ENCODE peak calls at places on chromosomes 13 and 19, in ten cellular contexts. S is activated CD4-positive, alpha-beta memory T cell treated with anti-CD3 and anti-CD28 coated beads, Interleukin-2, amount 10 ng/mL, durations not matched to agents 7 days and 5 days; Q is COR-L47; I is NT2/D1; V is activated CD4-positive, alpha-beta T cell treated with anti-CD3 and anti-CD28 coated beads, Interleukin-2, amount 50 U/mL, for 1 hour; A is omental fat pad; X is GM19239; F is hepatocyte; N is activated naive CD8-positive, alpha-beta T cell treated with anti-CD3 and anti-CD28 coated beads, Interleukin-2, amount 50 U/mL, for 16 hours; B is stimulated activated CD4-positive, alpha-beta T cell treated with anti-CD3 and anti-CD28 coated beads, Interleukin-2, amount 100 ng/mL, for 24 hours. J is an unnamed sample.
A peak's percentile ranks its signal among the peaks of the same experiment; 100 is the strongest.

GRCh38 chr19:17680235-17680722 is 7.9 kb downstream of the UNC13A start:
- DNase-seq in S (peak; percentile 78), A (peak; percentile 28), F (peak; percentile 86), V (peak; percentile 15), N (no peak), I (no peak), Q (no peak), X (peak; percentile 72), B (peak; percentile 39), J (no peak)

GRCh38 chr13:47932953-47933687 is 68.0 kb downstream of the SUCLA2 start:
- DNase-seq in I (no peak), V (no peak), Q (peak; percentile 36), B (no peak), A (no peak), X (no peak), N (no peak), F (no peak), S (no peak), J (no peak)

GRCh38 chr13:50161052-50161451 is 145.8 kb downstream of the KCNRG start:
- DNase-seq in N (no peak), X (no peak), I (no peak), S (no peak), B (no peak), Q (no peak), A (no peak), V (no peak), F (no peak), J (peak; percentile 52)

GRCh38 chr13:31444266-31444862 is 244.6 kb downstream of the B3GLCT start:
- DNase-seq in A (no peak), V (no peak), Q (no peak), S (no peak), B (no peak), I (no peak), F (no peak), X (no peak), N (no peak), J (no peak)

GRCh38 chr13:85366759-85367417 is 432.3 kb downstream of the SLITRK6 start:
- DNase-seq in V (no peak), Q (no peak), A (no peak), B (no peak), S (no peak), I (no peak), X (no peak), N (no peak), F (no peak), J (no peak)

GRCh38 chr13:99165753-99166587 is 34.7 kb upstream of the UBAC2 start:
- DNase-seq in F (no peak), S (no peak), N (no peak), Q (no peak), I (no peak), X (no peak), B (no peak), A (no peak), V (no peak), J (no peak)

GRCh38 chr19:32869369-32870153 is at the start of gene SLC7A9:
- DNase-seq in I (no peak), B (no peak), X (no peak), A (no peak), Q (no peak), V (no peak), S (no peak), N (no peak), F (no peak), J (no peak)

GRCh38 chr19:1363599-1363998 is 20.1 kb upstream of the NDUFS7 start:
- DNase-seq in I (no peak), V (peak; percentile 15), A (no peak), N (no peak), X (no peak), B (no peak), F (no peak), S (peak; percentile 42), Q (no peak), J (no peak)

GRCh38 chr19:56253737-56254136 is 18.8 kb upstream of the EDDM13 start:
- DNase-seq in B (no peak), N (no peak), Q (peak; percentile 72), I (no peak), V (no peak), A (no peak), S (no peak), F (peak; percentile 71), X (peak; percentile 16), J (peak; percentile 16)

GRCh38 chr13:112873851-112874750 is 94.9 kb upstream of the MCF2L start:
- DNase-seq in X (peak; percentile 97), V (peak; percentile 38), S (peak; percentile 45), F (peak; percentile 87), A (peak; percentile 90), N (peak; percentile 19), I (no peak), Q (peak; percentile 83), B (peak; percentile 69), J (peak; percentile 45)

GRCh38 chr19:50555447-50556235 is 12.6 kb downstream of the LRRC4B start:
- DNase-seq in V (no peak), I (no peak), N (no peak), X (no peak), Q (no peak), F (no peak), S (no peak), A (no peak), B (no peak), J (no peak)

GRCh38 chr19:9151367-9151766 is 11.2 kb downstream of the ZNF317 start:
- DNase-seq in A (no peak), B (no peak), Q (no peak), I (no peak), X (no peak), S (no peak), F (no peak), V (no peak), N (no peak), J (no peak)

GRCh38 chr19:17220207-17220758 is 5.1 kb downstream of the USE1 start:
- DNase-seq in F (peak; percentile 83), N (no peak), V (no peak), A (no peak), X (no peak), I (no peak), S (no peak), B (no peak), Q (no peak), J (peak; percentile 68)

GRCh38 chr13:102012299-102013293 is 389.3 kb downstream of the FGF14 start:
- DNase-seq in S (no peak), V (no peak), B (no peak), A (no peak), X (no peak), F (no peak), N (no peak), Q (no peak), I (no peak), J (no peak)

GRCh38 chr19:32308436-32309077 is 36.9 kb upstream of the ZNF507 start:
- DNase-seq in I (no peak), N (no peak), X (no peak), B (no peak), V (no peak), S (no peak), A (no peak), Q (no peak), F (no peak), J (no peak)

GRCh38 chr19:8506402-8506957 is 4.0 kb upstream of the PRAM1 start:
- DNase-seq in I (no peak), V (no peak), A (no peak), B (no peak), F (peak; percentile 51), Q (no peak), N (no peak), S (no peak), X (no peak), J (no peak)

GRCh38 chr19:2756477-2756876 is 16.7 kb upstream of the SLC39A3 start:
- DNase-seq in I (no peak), V (no peak), B (no peak), Q (no peak), X (no peak), F (no peak), A (no peak), S (no peak), N (no peak), J (no peak)

GRCh38 chr19:7700128-7700470 is 1.8 kb downstream of the FCER2 start:
- DNase-seq in A (no peak), F (no peak), Q (no peak), S (no peak), B (no peak), X (no peak), I (no peak), N (no peak), V (no peak), J (no peak)